ENCODE peak calls at places on chromosomes 12 and 14, in four cellular contexts. One of them, this sample, is unnamed.

GRCh38 chr14:100004392-100004791 is 60.8 kb upstream of the EVL start:
- DNase-seq in hepatocyte: no peak
- DNase-seq in activated T-cell treated with anti-CD3 and anti-CD28 coated beads, Interleukin-2, amount 50 U/mL, for 24 hours: no peak
- DNase-seq in right lobe of liver: no peak
- DNase-seq in this sample: no peak

GRCh38 chr14:49915085-49915484 is 22.2 kb downstream of the ARF6 start:
- DNase-seq in hepatocyte: no peak
- DNase-seq in activated T-cell treated with anti-CD3 and anti-CD28 coated beads, Interleukin-2, amount 50 U/mL, for 24 hours: no peak
- DNase-seq in right lobe of liver: no peak
- DNase-seq in this sample: no peak

GRCh38 chr12:93453633-93454032 is 11.9 kb upstream of the UBE2N start:
- DNase-seq in hepatocyte: no peak
- DNase-seq in activated T-cell treated with anti-CD3 and anti-CD28 coated beads, Interleukin-2, amount 50 U/mL, for 24 hours: no peak
- DNase-seq in right lobe of liver: no peak
- DNase-seq in this sample: peak

GRCh38 chr12:52032431-52032796 is 18.8 kb upstream of the NR4A1 start:
- DNase-seq in hepatocyte: peak
- DNase-seq in activated T-cell treated with anti-CD3 and anti-CD28 coated beads, Interleukin-2, amount 50 U/mL, for 24 hours: no peak
- DNase-seq in right lobe of liver: peak
- DNase-seq in this sample: peak

GRCh38 chr12:42469355-42470006 is 120.1 kb downstream of the PRICKLE1 start:
- DNase-seq in hepatocyte: no peak
- DNase-seq in activated T-cell treated with anti-CD3 and anti-CD28 coated beads, Interleukin-2, amount 50 U/mL, for 24 hours: no peak
- DNase-seq in right lobe of liver: no peak
- DNase-seq in this sample: no peak

GRCh38 chr12:115341442-115341841 is 657.5 kb upstream of the TBX3 start:
- DNase-seq in hepatocyte: peak
- DNase-seq in activated T-cell treated with anti-CD3 and anti-CD28 coated beads, Interleukin-2, amount 50 U/mL, for 24 hours: no peak
- DNase-seq in right lobe of liver: no peak
- DNase-seq in this sample: peak

GRCh38 chr14:39016733-39017095 is 86.3 kb downstream of the SEC23A start:
- DNase-seq in hepatocyte: no peak
- DNase-seq in activated T-cell treated with anti-CD3 and anti-CD28 coated beads, Interleukin-2, amount 50 U/mL, for 24 hours: no peak
- DNase-seq in right lobe of liver: no peak
- DNase-seq in this sample: no peak

GRCh38 chr12:47604474-47604873 is 101.4 kb downstream of the RPAP3 start:
- DNase-seq in hepatocyte: no peak
- DNase-seq in activated T-cell treated with anti-CD3 and anti-CD28 coated beads, Interleukin-2, amount 50 U/mL, for 24 hours: no peak
- DNase-seq in right lobe of liver: no peak
- DNase-seq in this sample: peak

GRCh38 chr12:59698599-59698998 is 102.8 kb downstream of the SLC16A7 start:
- DNase-seq in hepatocyte: no peak
- DNase-seq in activated T-cell treated with anti-CD3 and anti-CD28 coated beads, Interleukin-2, amount 50 U/mL, for 24 hours: no peak
- DNase-seq in right lobe of liver: no peak
- DNase-seq in this sample: peak

GRCh38 chr14:102507891-102508312 is 1.7 kb downstream of the ANKRD9 start:
- DNase-seq in hepatocyte: no peak
- DNase-seq in activated T-cell treated with anti-CD3 and anti-CD28 coated beads, Interleukin-2, amount 50 U/mL, for 24 hours: no peak
- DNase-seq in right lobe of liver: no peak
- DNase-seq in this sample: no peak

GRCh38 chr14:26138764-26139445 is 458.9 kb downstream of the NOVA1 start:
- DNase-seq in hepatocyte: peak
- DNase-seq in activated T-cell treated with anti-CD3 and anti-CD28 coated beads, Interleukin-2, amount 50 U/mL, for 24 hours: no peak
- DNase-seq in right lobe of liver: no peak
- DNase-seq in this sample: peak

GRCh38 chr12:46857486-46857885 is 31.7 kb upstream of the SLC38A4 start:
- DNase-seq in hepatocyte: no peak
- DNase-seq in activated T-cell treated with anti-CD3 and anti-CD28 coated beads, Interleukin-2, amount 50 U/mL, for 24 hours: no peak
- DNase-seq in right lobe of liver: no peak
- DNase-seq in this sample: no peak

GRCh38 chr14:92931681-92932447 is 8.9 kb downstream of the CHGA start:
- DNase-seq in hepatocyte: no peak
- DNase-seq in activated T-cell treated with anti-CD3 and anti-CD28 coated beads, Interleukin-2, amount 50 U/mL, for 24 hours: no peak
- DNase-seq in right lobe of liver: no peak
- DNase-seq in this sample: no peak

GRCh38 chr14:73180385-73180805 is 44.1 kb downstream of the PSEN1 start:
- DNase-seq in hepatocyte: peak
- DNase-seq in activated T-cell treated with anti-CD3 and anti-CD28 coated beads, Interleukin-2, amount 50 U/mL, for 24 hours: no peak
- DNase-seq in right lobe of liver: no peak
- DNase-seq in this sample: peak

GRCh38 chr12:12685305-12685704 is 10.7 kb downstream of the GPR19 start:
- DNase-seq in hepatocyte: no peak
- DNase-seq in activated T-cell treated with anti-CD3 and anti-CD28 coated beads, Interleukin-2, amount 50 U/mL, for 24 hours: no peak
- DNase-seq in right lobe of liver: no peak
- DNase-seq in this sample: no peak

GRCh38 chr12:54300732-54301427 is at the start of gene NFE2:
- DNase-seq in hepatocyte: peak
- DNase-seq in activated T-cell treated with anti-CD3 and anti-CD28 coated beads, Interleukin-2, amount 50 U/mL, for 24 hours: peak
- DNase-seq in right lobe of liver: peak
- DNase-seq in this sample: peak

GRCh38 chr14:103630364-103631108 is 1.5 kb downstream of the KLC1 start:
- DNase-seq in hepatocyte: no peak
- DNase-seq in activated T-cell treated with anti-CD3 and anti-CD28 coated beads, Interleukin-2, amount 50 U/mL, for 24 hours: no peak
- DNase-seq in right lobe of liver: no peak
- DNase-seq in this sample: peak

GRCh38 chr14:90301580-90302181 is 30.1 kb downstream of the NRDE2 start:
- DNase-seq in hepatocyte: peak
- DNase-seq in activated T-cell treated with anti-CD3 and anti-CD28 coated beads, Interleukin-2, amount 50 U/mL, for 24 hours: no peak
- DNase-seq in right lobe of liver: no peak
- DNase-seq in this sample: peak

GRCh38 chr12:11650697-11651281 is 1.3 kb downstream of the ETV6 start:
- DNase-seq in hepatocyte: peak
- DNase-seq in activated T-cell treated with anti-CD3 and anti-CD28 coated beads, Interleukin-2, amount 50 U/mL, for 24 hours: no peak
- DNase-seq in right lobe of liver: no peak
- DNase-seq in this sample: peak

GRCh38 chr14:58912799-58913432 is 275.2 kb downstream of the DACT1 start:
- DNase-seq in hepatocyte: peak
- DNase-seq in activated T-cell treated with anti-CD3 and anti-CD28 coated beads, Interleukin-2, amount 50 U/mL, for 24 hours: no peak
- DNase-seq in right lobe of liver: no peak
- DNase-seq in this sample: no peak

GRCh38 chr12:61667676-61668075 is 592.5 kb upstream of the USP15 start:
- DNase-seq in hepatocyte: no peak
- DNase-seq in activated T-cell treated with anti-CD3 and anti-CD28 coated beads, Interleukin-2, amount 50 U/mL, for 24 hours: no peak
- DNase-seq in right lobe of liver: no peak
- DNase-seq in this sample: no peak

GRCh38 chr14:94390372-94391086 is 2.1 kb upstream of the SERPINA1 start:
- DNase-seq in hepatocyte: no peak
- DNase-seq in activated T-cell treated with anti-CD3 and anti-CD28 coated beads, Interleukin-2, amount 50 U/mL, for 24 hours: no peak
- DNase-seq in right lobe of liver: peak
- DNase-seq in this sample: peak

GRCh38 chr14:51547260-51547659 is 104.5 kb upstream of the FRMD6 start:
- DNase-seq in hepatocyte: peak
- DNase-seq in activated T-cell treated with anti-CD3 and anti-CD28 coated beads, Interleukin-2, amount 50 U/mL, for 24 hours: no peak
- DNase-seq in right lobe of liver: peak
- DNase-seq in this sample: peak

GRCh38 chr14:64112859-64113258 is 181.3 kb downstream of the ESR2 start:
- DNase-seq in hepatocyte: peak
- DNase-seq in activated T-cell treated with anti-CD3 and anti-CD28 coated beads, Interleukin-2, amount 50 U/mL, for 24 hours: no peak
- DNase-seq in right lobe of liver: peak
- DNase-seq in this sample: no peak

GRCh38 chr12:59383426-59383822 is 212.4 kb upstream of the SLC16A7 start:
- DNase-seq in hepatocyte: no peak
- DNase-seq in activated T-cell treated with anti-CD3 and anti-CD28 coated beads, Interleukin-2, amount 50 U/mL, for 24 hours: no peak
- DNase-seq in right lobe of liver: no peak
- DNase-seq in this sample: peak

GRCh38 chr12:3802721-3803120 is 49.8 kb upstream of the CRACR2A start:
- DNase-seq in hepatocyte: no peak
- DNase-seq in activated T-cell treated with anti-CD3 and anti-CD28 coated beads, Interleukin-2, amount 50 U/mL, for 24 hours: no peak
- DNase-seq in right lobe of liver: no peak
- DNase-seq in this sample: no peak

GRCh38 chr14:75306917-75307699 is 28.5 kb downstream of the FOS start:
- DNase-seq in hepatocyte: peak
- DNase-seq in activated T-cell treated with anti-CD3 and anti-CD28 coated beads, Interleukin-2, amount 50 U/mL, for 24 hours: no peak
- DNase-seq in right lobe of liver: no peak
- DNase-seq in this sample: no peak

GRCh38 chr14:100015251-100015655 is 50.0 kb upstream of the EVL start:
- DNase-seq in hepatocyte: peak
- DNase-seq in activated T-cell treated with anti-CD3 and anti-CD28 coated beads, Interleukin-2, amount 50 U/mL, for 24 hours: no peak
- DNase-seq in right lobe of liver: no peak
- DNase-seq in this sample: no peak

GRCh38 chr14:21734457-21735074 is 60.9 kb upstream of the OR4E1 start:
- DNase-seq in hepatocyte: peak
- DNase-seq in activated T-cell treated with anti-CD3 and anti-CD28 coated beads, Interleukin-2, amount 50 U/mL, for 24 hours: no peak
- DNase-seq in right lobe of liver: no peak
- DNase-seq in this sample: peak

GRCh38 chr14:63875311-63875710 is 22.5 kb downstream of the SYNE2 start:
- DNase-seq in hepatocyte: no peak
- DNase-seq in activated T-cell treated with anti-CD3 and anti-CD28 coated beads, Interleukin-2, amount 50 U/mL, for 24 hours: no peak
- DNase-seq in right lobe of liver: no peak
- DNase-seq in this sample: peak

GRCh38 chr12:127745466-127746220 is 521.3 kb upstream of the TMEM132C start:
- DNase-seq in hepatocyte: no peak
- DNase-seq in activated T-cell treated with anti-CD3 and anti-CD28 coated beads, Interleukin-2, amount 50 U/mL, for 24 hours: no peak
- DNase-seq in right lobe of liver: no peak
- DNase-seq in this sample: no peak

GRCh38 chr14:51562816-51563215 is 88.9 kb upstream of the FRMD6 start:
- DNase-seq in hepatocyte: no peak
- DNase-seq in activated T-cell treated with anti-CD3 and anti-CD28 coated beads, Interleukin-2, amount 50 U/mL, for 24 hours: no peak
- DNase-seq in right lobe of liver: no peak
- DNase-seq in this sample: no peak

GRCh38 chr14:73718742-73719251 is 4.6 kb upstream of the PNMA1 start:
- DNase-seq in hepatocyte: no peak
- DNase-seq in activated T-cell treated with anti-CD3 and anti-CD28 coated beads, Interleukin-2, amount 50 U/mL, for 24 hours: no peak
- DNase-seq in right lobe of liver: no peak
- DNase-seq in this sample: no peak

GRCh38 chr12:127381681-127382080 is 885.3 kb upstream of the TMEM132C start:
- DNase-seq in hepatocyte: no peak
- DNase-seq in activated T-cell treated with anti-CD3 and anti-CD28 coated beads, Interleukin-2, amount 50 U/mL, for 24 hours: no peak
- DNase-seq in right lobe of liver: no peak
- DNase-seq in this sample: no peak